ENCODE peak calls at places on chromosome 20, in seven cellular contexts. E, M, B, C, F, S and I are unnamed samples.
A peak's percentile ranks its signal among the peaks of the same experiment; 100 is the strongest.

GRCh38 chr20:21291026-21291425 is 12.1 kb upstream of the XRN2 start:
- DNase-seq in M (no peak), F (no peak), E (no peak), S (no peak), C (no peak), B (no peak), I (no peak)

GRCh38 chr20:370151-370600 is 10.4 kb upstream of the TRIB3 start:
- DNase-seq in S (no peak), M (no peak), B (no peak), F (no peak), E (no peak), C (no peak), I (no peak)

GRCh38 chr20:38191654-38192053 is 26.6 kb upstream of the TGM2 start:
- DNase-seq in E (no peak), M (no peak), F (no peak), B (no peak), C (no peak), S (no peak), I (no peak)

GRCh38 chr20:41087325-41087685 is 50.0 kb upstream of the PLCG1 start:
- DNase-seq in M (no peak), F (no peak), B (no peak), E (no peak), C (no peak), S (no peak), I (no peak)

GRCh38 chr20:53679597-53680309 is 86.1 kb upstream of the ZNF217 start:
- DNase-seq in S (no peak), B (peak; percentile 34), E (no peak), F (no peak), C (no peak), M (no peak), I (no peak)

GRCh38 chr20:2521369-2522305 is 12.9 kb upstream of the ZNF343 start:
- DNase-seq in E (no peak), S (peak; percentile 79), B (peak; percentile 66), C (no peak), M (no peak), F (peak; percentile 47), I (peak; percentile 59)

GRCh38 chr20:25081730-25082497 is at the start of gene VSX1:
- DNase-seq in M (peak; percentile 30), E (no peak), S (no peak), B (peak; percentile 48), F (peak; percentile 42), C (no peak), I (no peak)

GRCh38 chr20:63957004-63957689 is 931 bp upstream of the UCKL1 start:
- DNase-seq in S (no peak), F (peak; percentile 95), B (peak; percentile 72), M (no peak), E (no peak), C (no peak), I (peak; percentile 71)

GRCh38 chr20:63497946-63498935 is 642 bp downstream of the EEF1A2 start:
- DNase-seq in C (no peak), M (no peak), S (no peak), B (no peak), F (peak; percentile 53), E (no peak), I (no peak)

GRCh38 chr20:62043131-62043914 is 22.4 kb downstream of the TAF4 start:
- DNase-seq in C (no peak), M (no peak), S (no peak), B (no peak), F (no peak), E (no peak), I (no peak)
- H3K9me3 ChIP-seq in C (no peaks in the 10 kb centered on the region), M (no peaks in the 10 kb centered on the region), S (no peaks in the 10 kb centered on the region), B (no peaks in the 10 kb centered on the region), F (no peaks in the 10 kb centered on the region), E (no peaks in the 10 kb centered on the region), I (no peaks in the 10 kb centered on the region)

DNA sequence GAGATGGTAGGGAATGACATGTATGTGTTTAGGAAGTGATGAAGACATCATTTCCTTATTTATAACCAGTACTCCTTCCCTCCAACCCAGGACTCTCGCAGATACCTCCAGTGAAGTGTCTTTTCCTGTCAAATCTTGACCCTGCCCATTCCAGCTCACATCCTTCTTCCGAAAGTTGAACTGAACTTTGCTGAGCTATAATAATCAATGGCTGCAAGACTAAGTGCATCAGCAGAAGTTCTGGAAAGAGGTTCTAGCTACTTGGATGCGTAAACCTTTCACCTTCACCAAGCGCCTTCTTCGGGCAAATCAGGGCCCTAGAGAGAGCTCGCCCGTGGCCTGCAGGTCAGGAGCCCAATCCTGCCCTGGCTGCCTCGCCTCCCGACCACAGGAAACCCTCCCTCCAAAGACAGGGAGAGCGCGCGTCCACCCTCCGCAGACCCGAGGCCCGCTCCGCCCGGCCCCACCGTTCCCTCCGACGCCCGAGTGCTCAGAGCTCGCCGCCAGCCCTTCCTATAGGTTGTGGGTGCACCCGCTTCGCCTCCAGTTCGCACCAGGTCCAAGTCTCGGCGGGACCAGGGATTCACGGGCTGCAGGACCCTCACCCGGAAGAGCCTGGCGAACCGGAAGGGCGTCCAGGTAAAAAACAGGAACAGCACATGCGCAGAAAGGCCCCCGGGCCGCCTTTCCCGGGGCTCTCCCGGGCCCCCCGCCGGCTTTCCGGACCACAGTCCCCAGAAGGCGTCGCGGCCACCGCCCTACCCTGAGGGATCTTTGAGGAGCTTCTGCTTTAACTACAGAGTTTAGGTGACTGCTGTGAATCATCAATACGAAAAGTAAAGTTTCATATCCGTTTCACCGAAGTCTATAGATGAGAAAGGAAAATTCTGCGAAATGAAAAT is at the start of gene ZNF334:
- DNase-seq in B (peak; percentile 85), M (no peak), S (no peak), C (peak; percentile 33), F (peak; percentile 91), E (no peak), I (no peak)
- H3K27ac ChIP-seq in B (no peak within 1 kb of the TSS), M (peak within 1 kb of the TSS; percentile 63), S (no peak within 1 kb of the TSS), C (peak within 1 kb of the TSS; percentile 76), F (no peak within 1 kb of the TSS), E (no peak within 1 kb of the TSS), I (no peak within 1 kb of the TSS)

GRCh38 chr20:43751167-43752050 is 24.6 kb upstream of the GTSF1L start:
- DNase-seq in E (peak; percentile 66), C (no peak), B (no peak), M (no peak), S (no peak), F (no peak), I (no peak)

GRCh38 chr20:43748274-43748673 is 21.5 kb upstream of the GTSF1L start:
- DNase-seq in M (no peak), B (no peak), F (no peak), E (no peak), S (no peak), C (no peak), I (no peak)

GRCh38 chr20:43752051-43752360 is 25.2 kb upstream of the GTSF1L start:
- DNase-seq in C (no peak), M (no peak), S (no peak), E (no peak), F (no peak), B (no peak), I (no peak)

GRCh38 chr20:43750774-43751166 is 24.0 kb upstream of the GTSF1L start:
- DNase-seq in B (no peak), S (no peak), C (no peak), F (no peak), E (no peak), M (no peak), I (no peak)

DNA sequence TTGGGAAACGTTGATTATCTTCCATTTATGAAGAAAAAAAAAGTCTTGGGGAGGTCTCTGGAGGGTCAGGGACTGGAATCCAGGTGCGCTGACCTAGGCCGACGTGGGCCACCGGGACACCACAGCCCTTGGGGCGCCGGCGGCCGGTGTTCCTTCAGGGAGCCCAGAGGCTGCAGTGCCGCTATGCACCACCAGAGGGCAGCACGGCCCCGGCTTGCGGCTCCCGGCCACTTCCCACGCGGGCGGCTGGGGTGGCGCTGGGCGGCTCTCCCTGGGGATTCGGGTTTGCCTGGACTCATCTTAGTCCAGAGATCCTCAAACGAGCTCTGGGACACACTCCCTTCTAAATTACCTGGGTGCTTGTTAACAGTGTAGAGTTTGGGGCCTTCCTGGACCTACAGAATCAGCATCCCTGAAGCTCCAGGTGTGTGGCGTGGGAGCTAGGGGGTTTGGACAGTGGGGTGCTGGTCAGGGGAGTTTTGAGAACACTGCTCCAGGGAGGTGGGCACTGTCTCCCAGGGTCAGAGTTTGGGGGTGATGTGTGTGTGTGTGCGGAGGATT is 23.0 kb upstream of the GTSF1L start:
- DNase-seq in E (no peak), F (peak; percentile 82), B (peak; percentile 82), S (peak; percentile 82), C (peak; percentile 30), M (peak; percentile 61), I (peak; percentile 74)
- TF ChIP-seq CTCF in E (peak; percentile 98), F (peak; percentile 100), B (peak; percentile 99), S (peak; percentile 95), C (peak; percentile 90), M (peak; percentile 100), I (peak; percentile 99)

DNA sequence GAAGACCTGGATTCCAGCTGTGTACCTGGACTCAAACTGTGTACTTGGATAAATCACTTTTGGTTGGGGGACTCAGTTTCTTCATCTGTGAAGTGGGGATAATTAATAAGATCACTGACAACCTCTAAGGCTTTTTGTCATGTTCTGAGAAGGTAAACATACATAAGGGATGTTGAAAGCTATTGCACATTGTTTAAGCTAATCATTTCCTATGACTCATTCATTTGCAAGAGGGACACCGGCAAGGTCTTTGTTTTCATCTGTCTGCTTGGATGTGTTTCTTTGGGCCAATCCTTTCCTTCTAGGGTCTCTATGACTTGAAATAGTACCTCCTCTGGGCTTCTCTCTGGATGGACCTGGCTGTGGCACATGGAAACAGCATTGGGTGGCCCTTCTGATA is 6.8 kb downstream of the PROKR2 start:
- DNase-seq in S (no peak), C (no peak), M (no peak), E (no peak), F (no peak), B (no peak), I (no peak)
- H3K9me3 ChIP-seq in S (peaks cover 4% of the 10 kb centered on the region), C (no peaks in the 10 kb centered on the region), M (no peaks in the 10 kb centered on the region), E (no peaks in the 10 kb centered on the region), F (peaks cover 7% of the 10 kb centered on the region), B (no peaks in the 10 kb centered on the region), I (peaks cover 14% of the 10 kb centered on the region)

GRCh38 chr20:5786930-5787826 is 37.0 kb downstream of the SHLD1 start:
- DNase-seq in F (no peak), C (no peak), M (peak; percentile 66), B (no peak), S (no peak), E (no peak), I (no peak)
- H3K27ac ChIP-seq in F (no peak overlapping the region), C (peak overlapping the region; percentile 36), M (peak overlapping the region; percentile 56), B (no peak overlapping the region), S (no peak overlapping the region), E (no peak overlapping the region), I (no peak overlapping the region)